ENCODE peak calls at places on chromosomes 16 and 17, in eight cellular contexts. J, F, B, H, R, X, E and G are unnamed samples.
A peak's percentile ranks its signal among the peaks of the same experiment; 100 is the strongest.

GRCh38 chr17:16273499-16273898 is 56.5 kb downstream of the PIGL start:
- DNase-seq in F (peak; percentile 48), E (no peak), R (no peak), J (no peak), X (no peak), H (no peak), B (no peak), G (no peak)

GRCh38 chr16:57882797-57883196 is 80.5 kb upstream of the KIFC3 start:
- DNase-seq in H (no peak), B (no peak), E (no peak), X (peak; percentile 32), J (no peak), F (peak; percentile 49), R (no peak), G (no peak)

GRCh38 chr17:50588391-50589111 is 28.0 kb downstream of the CACNA1G start:
- DNase-seq in J (no peak), F (no peak), E (no peak), X (no peak), H (peak; percentile 63), B (no peak), R (no peak), G (no peak)

GRCh38 chr17:78957076-78957475 is 22.6 kb downstream of the LGALS3BP start:
- DNase-seq in H (no peak), F (peak; percentile 63), B (no peak), X (no peak), R (no peak), J (no peak), E (no peak), G (no peak)

GRCh38 chr16:67668495-67669157 is 2.0 kb downstream of the C16orf86 start:
- DNase-seq in F (no peak), B (no peak), J (no peak), X (no peak), H (no peak), E (no peak), R (no peak), G (no peak)

GRCh38 chr17:18004901-18005305 is 32.2 kb downstream of the DRC3 start:
- DNase-seq in J (no peak), H (peak; percentile 24), R (peak; percentile 67), X (no peak), F (no peak), E (peak; percentile 9), B (no peak), G (peak; percentile 47)

GRCh38 chr17:3794890-3795757 is 5.9 kb downstream of the ITGAE start:
- DNase-seq in J (no peak), B (peak; percentile 36), R (no peak), H (peak; percentile 54), X (no peak), E (no peak), F (peak; percentile 54), G (no peak)

GRCh38 chr16:49281481-49281842 is at the start of gene CBLN1:
- DNase-seq in R (no peak), H (no peak), F (no peak), E (no peak), X (no peak), J (no peak), B (no peak), G (no peak)

GRCh38 chr17:10294162-10294561 is 78.6 kb downstream of the MYH13 start:
- DNase-seq in J (no peak), H (no peak), B (no peak), R (no peak), X (no peak), E (no peak), F (no peak), G (no peak)

GRCh38 chr17:50836826-50837225 is 1.4 kb downstream of the WFIKKN2 start:
- DNase-seq in H (no peak), X (no peak), R (no peak), J (no peak), E (no peak), B (no peak), F (no peak), G (no peak)

GRCh38 chr17:47201168-47201567 is 8.0 kb upstream of the MYL4 start:
- DNase-seq in B (peak; percentile 70), E (no peak), H (no peak), R (no peak), F (no peak), X (no peak), J (no peak), G (no peak)

GRCh38 chr16:66120656-66121055 is 245.8 kb upstream of the CDH5 start:
- DNase-seq in H (no peak), J (no peak), E (no peak), X (no peak), B (no peak), R (no peak), F (peak; percentile 13), G (no peak)

GRCh38 chr17:33292184-33292980 is 713 bp downstream of the ASIC2 start:
- DNase-seq in E (peak; percentile 32), X (no peak), R (peak; percentile 58), J (no peak), H (peak; percentile 61), B (peak; percentile 37), F (peak; percentile 14), G (peak; percentile 66)

GRCh38 chr17:43812396-43813265 is 20.3 kb downstream of the MPP3 start:
- DNase-seq in J (no peak), E (no peak), B (no peak), H (no peak), R (no peak), F (no peak), X (no peak), G (no peak)

GRCh38 chr17:21289902-21290571 is 5.5 kb downstream of the MAP2K3 start:
- DNase-seq in F (no peak), X (no peak), R (no peak), J (no peak), H (no peak), B (no peak), E (no peak), G (no peak)

GRCh38 chr16:1923299-1924034 is 5.3 kb upstream of the HS3ST6 start:
- DNase-seq in R (peak; percentile 83), F (peak; percentile 55), B (peak; percentile 61), X (no peak), J (no peak), E (no peak), H (peak; percentile 88), G (peak; percentile 66)

GRCh38 chr17:1398900-1399299 is 1.1 kb downstream of the YWHAE start:
- DNase-seq in H (no peak), B (peak; percentile 35), F (peak; percentile 39), R (no peak), J (no peak), X (no peak), E (no peak), G (no peak)

GRCh38 chr16:632486-633335 is 1.9 kb downstream of the WFIKKN1 start:
- DNase-seq in R (no peak), F (no peak), X (no peak), J (no peak), B (no peak), H (no peak), E (no peak), G (no peak)

GRCh38 chr16:27547134-27547533 is 2.6 kb downstream of the GTF3C1 start:
- DNase-seq in J (no peak), F (peak; percentile 60), H (peak; percentile 30), B (peak; percentile 12), E (no peak), R (no peak), X (no peak), G (no peak)

GRCh38 chr17:17702821-17703607 is 21.8 kb downstream of the RAI1 start:
- DNase-seq in B (no peak), J (no peak), R (peak; percentile 80), X (no peak), F (no peak), H (peak; percentile 84), E (no peak), G (peak; percentile 68)

GRCh38 chr16:77172964-77173363 is 18.0 kb upstream of the MON1B start:
- DNase-seq in X (no peak), B (no peak), E (no peak), F (no peak), R (no peak), J (no peak), H (no peak), G (no peak)

GRCh38 chr17:22145605-22146178 is 453.4 kb downstream of the KCNJ18 start:
- DNase-seq in B (no peak), H (no peak), E (no peak), F (no peak), X (no peak), R (no peak), J (no peak), G (no peak)

GRCh38 chr16:88606146-88606757 is 32.1 kb upstream of the IL17C start:
- DNase-seq in R (no peak), B (no peak), X (no peak), E (no peak), J (no peak), F (no peak), H (no peak), G (no peak)

GRCh38 chr16:22787456-22788189 is 26.3 kb upstream of the HS3ST2 start:
- DNase-seq in H (no peak), R (no peak), F (peak; percentile 87), X (peak; percentile 57), J (no peak), E (no peak), B (no peak), G (no peak)

GRCh38 chr17:53142890-53143289 is 679.8 kb upstream of the KIF2B start:
- DNase-seq in B (peak; percentile 17), J (no peak), R (peak; percentile 46), X (no peak), E (no peak), F (no peak), H (peak; percentile 51), G (no peak)

GRCh38 chr17:10729334-10730193 is at the start of gene TMEM220:
- DNase-seq in F (peak; percentile 85), E (peak; percentile 24), J (no peak), X (peak; percentile 54), B (peak; percentile 73), R (peak; percentile 88), H (peak; percentile 90), G (peak; percentile 84)

GRCh38 chr17:59572301-59572924 is 7.0 kb downstream of the DHX40 start:
- DNase-seq in X (peak; percentile 18), E (no peak), R (no peak), H (no peak), J (peak; percentile 33), B (no peak), F (peak; percentile 11), G (no peak)

GRCh38 chr17:76307299-76307965 is 644 bp downstream of the QRICH2 start:
- DNase-seq in J (no peak), E (no peak), H (no peak), R (no peak), F (no peak), B (no peak), X (no peak), G (no peak)

GRCh38 chr17:29760279-29760721 is 137.6 kb upstream of the CORO6 start:
- DNase-seq in B (peak; percentile 62), H (peak; percentile 22), R (peak; percentile 23), X (no peak), E (no peak), J (peak; percentile 66), F (peak; percentile 17), G (no peak)

GRCh38 chr16:30406911-30407793 is at the start of gene ZNF771:
- DNase-seq in B (peak; percentile 92), X (peak; percentile 74), F (peak; percentile 89), R (peak; percentile 97), H (peak; percentile 94), J (peak; percentile 37), E (peak; percentile 78), G (peak; percentile 96)

GRCh38 chr16:30049871-30050270 is 15.7 kb upstream of the ALDOA start:
- DNase-seq in J (no peak), F (no peak), H (no peak), B (no peak), E (no peak), X (no peak), R (no peak), G (no peak)

GRCh38 chr17:57685499-57686132 is 59.5 kb downstream of the CCDC182 start:
- DNase-seq in R (peak; percentile 52), F (no peak), J (no peak), E (no peak), B (no peak), X (no peak), H (peak; percentile 69), G (no peak)

GRCh38 chr17:60141111-60142018 is 8.4 kb upstream of the CA4 start:
- DNase-seq in B (no peak), F (peak; percentile 54), R (peak; percentile 50), J (no peak), X (no peak), E (no peak), H (peak; percentile 65), G (no peak)

GRCh38 chr17:78397681-78398101 is 19.2 kb downstream of the PGS1 start:
- DNase-seq in E (no peak), R (no peak), B (no peak), X (no peak), J (no peak), F (peak; percentile 88), H (no peak), G (no peak)